ENCODE peak calls at places on chromosome 2, in four cellular contexts. P is HEK293T, D is K562, G is GM12878. O is an unnamed sample.

GRCh38 chr2:238173692-238174091 is 14.9 kb downstream of the ERFE start:
- DNase-seq in D (no peak), G (no peak), P (no peak), O (no peak)

GRCh38 chr2:191165190-191165643 is 14.4 kb upstream of the STAT4 start:
- DNase-seq in P (peak), D (peak), G (no peak), O (peak)

GRCh38 chr2:46960618-46961017 is 45.0 kb upstream of the MCFD2 start:
- DNase-seq in P (no peak), D (no peak), G (no peak), O (no peak)

GRCh38 chr2:192000196-192000990 is 153.5 kb upstream of the CAVIN2 start:
- DNase-seq in G (no peak), P (no peak), D (no peak), O (no peak)

GRCh38 chr2:217981084-217981730 is 21.6 kb downstream of the TNS1 start:
- DNase-seq in G (no peak), P (no peak), D (no peak), O (no peak)

GRCh38 chr2:40178971-40179370 is 272.9 kb downstream of the SLC8A1 start:
- DNase-seq in G (no peak), D (no peak), P (no peak), O (no peak)

GRCh38 chr2:105104208-105104731 is 66.4 kb downstream of the MRPS9 start:
- DNase-seq in P (no peak), D (no peak), G (no peak), O (no peak)

GRCh38 chr2:11006191-11006590 is 94.5 kb downstream of the KCNF1 start:
- DNase-seq in D (no peak), G (no peak), P (no peak), O (no peak)

GRCh38 chr2:45643095-45643494 is 8.4 kb upstream of the PRKCE start:
- DNase-seq in G (no peak), P (no peak), D (no peak), O (no peak)

GRCh38 chr2:121567957-121568409 is 37.3 kb downstream of the RNU4ATAC start:
- DNase-seq in P (no peak), G (no peak), D (no peak), O (peak)

GRCh38 chr2:12606472-12607000 is 110.2 kb upstream of the TRIB2 start:
- DNase-seq in P (no peak), G (no peak), D (no peak), O (peak)

GRCh38 chr2:46967990-46968647 is 52.5 kb upstream of the MCFD2 start:
- DNase-seq in G (no peak), P (no peak), D (peak), O (no peak)

GRCh38 chr2:11768940-11769339 is 22.5 kb downstream of the LPIN1 start:
- DNase-seq in D (no peak), G (no peak), P (no peak), O (no peak)

GRCh38 chr2:132439703-132440398 is 23.2 kb downstream of the GPR39 start:
- DNase-seq in D (no peak), P (no peak), G (no peak), O (peak)

GRCh38 chr2:194739217-194739616 is 917.8 kb upstream of the SLC39A10 start:
- DNase-seq in D (no peak), G (no peak), P (no peak), O (no peak)

GRCh38 chr2:48572797-48573196 is 42.8 kb downstream of the STON1 start:
- DNase-seq in P (peak), G (no peak), D (peak), O (peak)

GRCh38 chr2:224466315-224466714 is 64.4 kb upstream of the FAM124B start:
- DNase-seq in G (no peak), D (no peak), P (no peak), O (no peak)

GRCh38 chr2:42964444-42965081 is 172.2 kb upstream of the HAAO start:
- DNase-seq in D (no peak), G (no peak), P (no peak), O (no peak)

GRCh38 chr2:128753321-128753720 is 434.7 kb upstream of the HS6ST1 start:
- DNase-seq in P (no peak), G (no peak), D (no peak), O (no peak)

GRCh38 chr2:181444654-181445053 is 12.5 kb upstream of the ITGA4 start:
- DNase-seq in P (no peak), G (no peak), D (no peak), O (no peak)

GRCh38 chr2:44392338-44392943 is 30.7 kb downstream of the CAMKMT start:
- DNase-seq in P (peak), D (peak), G (no peak), O (peak)

GRCh38 chr2:10785260-10785659 is 27.3 kb downstream of the PDIA6 start:
- DNase-seq in D (no peak), G (no peak), P (no peak), O (no peak)

GRCh38 chr2:85761512-85761944 is 7.7 kb downstream of the ATOH8 start:
- DNase-seq in D (no peak), G (no peak), P (no peak), O (peak)

GRCh38 chr2:236633764-236634163 is 64.1 kb downstream of the ACKR3 start:
- DNase-seq in D (no peak), P (no peak), G (no peak), O (no peak)
- TF ChIP-seq FOXM1 in D (no peak), P (no peak), G (no peak), O (no peak)

DNA sequence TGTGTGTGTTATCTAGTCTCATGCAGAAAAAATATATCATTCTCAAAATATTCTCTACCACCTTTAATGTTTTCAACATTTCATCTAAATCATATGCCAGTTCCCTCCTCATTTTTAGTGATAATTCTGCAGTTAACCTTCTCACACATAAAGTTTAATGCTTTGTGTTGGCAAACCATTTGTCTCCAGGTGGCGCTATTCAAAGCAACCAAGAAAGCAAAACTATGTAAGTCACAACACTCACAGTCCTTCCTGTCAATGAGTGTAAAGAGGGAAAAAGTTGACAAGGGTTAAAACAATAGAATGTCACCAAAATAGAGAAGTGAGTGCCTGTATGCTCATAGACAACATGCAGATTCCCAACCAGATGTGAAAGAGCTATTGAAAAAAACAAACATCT is 961.6 kb upstream of the LRRTM1 start:
- DNase-seq in G (no peak), D (no peak), P (no peak), O (peak)
- TF ChIP-seq FOXM1 in G (no peak), D (no peak), P (no peak), O (no peak)

GRCh38 chr2:143264851-143265250 is 135.6 kb downstream of the ARHGAP15 start:
- DNase-seq in P (no peak), D (no peak), G (no peak), O (no peak)

GRCh38 chr2:143258126-143258892 is 129.1 kb downstream of the ARHGAP15 start:
- DNase-seq in D (no peak), G (no peak), P (no peak), O (no peak)

GRCh38 chr2:143261986-143262784 is 133.0 kb downstream of the ARHGAP15 start:
- DNase-seq in G (no peak), D (no peak), P (no peak), O (no peak)

GRCh38 chr2:143259368-143259958 is 130.2 kb downstream of the ARHGAP15 start:
- DNase-seq in G (peak), D (peak), P (peak), O (peak)

DNA sequence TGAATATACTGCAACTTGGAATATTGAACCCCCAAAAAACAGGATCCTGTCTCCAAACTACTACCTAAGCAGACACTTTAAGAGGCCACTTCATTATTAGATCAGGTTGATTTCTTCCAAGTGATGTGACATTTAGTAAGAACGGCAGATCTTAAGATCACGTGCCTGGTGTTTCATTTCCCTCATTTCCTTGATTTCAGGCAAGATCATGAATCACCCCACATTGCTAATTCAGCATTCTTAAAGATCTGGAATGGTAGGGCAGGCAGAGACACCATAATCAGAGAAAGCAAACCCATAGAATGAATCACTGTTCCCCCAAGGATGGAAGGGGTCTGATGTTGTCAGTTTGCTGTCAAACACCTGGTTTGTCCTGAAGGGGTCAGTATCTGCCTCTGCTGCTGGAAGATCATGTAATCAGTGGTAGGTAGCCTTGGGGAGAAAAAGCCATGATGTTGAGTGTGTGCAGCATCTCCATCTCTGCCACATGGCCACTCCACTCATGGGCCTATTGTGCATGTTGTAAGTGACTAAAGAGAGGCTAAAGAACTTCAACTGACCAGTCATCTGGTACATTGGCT is 133.9 kb downstream of the ARHGAP15 start:
- DNase-seq in P (no peak), D (no peak), G (no peak), O (no peak)
- TF ChIP-seq FOXM1 in P (no peak), D (no peak), G (no peak), O (no peak)

GRCh38 chr2:29273704-29274611 is 158.7 kb downstream of the CLIP4 start:
- DNase-seq in D (no peak), P (no peak), G (no peak), O (no peak)
- TF ChIP-seq FOXM1 in D (no peak), P (no peak), G (no peak), O (no peak)

DNA sequence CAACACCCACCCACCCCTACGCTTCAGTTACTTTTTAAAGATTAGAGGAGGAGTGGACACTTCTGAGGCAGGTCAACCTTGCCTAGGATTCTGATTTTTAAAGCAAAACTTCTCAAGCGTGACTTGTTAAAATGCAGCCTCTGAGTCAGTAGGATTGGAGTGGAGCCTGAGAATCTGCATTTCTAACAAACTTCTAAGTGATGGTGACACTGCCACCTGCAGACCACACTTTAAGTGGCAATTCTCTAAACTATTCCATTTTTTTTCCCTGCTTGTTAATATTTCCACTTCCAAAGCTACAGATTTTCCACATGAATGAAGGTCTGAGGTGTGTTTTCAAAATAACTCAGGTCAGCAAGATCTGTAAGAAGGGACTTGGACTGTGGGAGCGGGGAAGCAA is 171.1 kb upstream of the CCDC150 start:
- DNase-seq in P (no peak), D (no peak), G (no peak), O (no peak)
- TF ChIP-seq FOXM1 in P (no peak), D (no peak), G (no peak), O (no peak)

GRCh38 chr2:220533485-220533884 is 906.1 kb downstream of the SLC4A3 start:
- DNase-seq in P (peak), G (peak), D (peak), O (peak)
- TF ChIP-seq FOXM1 in P (no peak), G (no peak), D (no peak), O (no peak)

GRCh38 chr2:236872971-236873370 is 212.7 kb upstream of the COPS8 start:
- DNase-seq in D (no peak), G (no peak), P (no peak), O (no peak)
- TF ChIP-seq FOXM1 in D (no peak), G (no peak), P (no peak), O (no peak)

GRCh38 chr2:28392297-28393114 is at the start of gene FOSL2:
- DNase-seq in G (peak), P (peak), D (peak), O (peak)

GRCh38 chr2:28394997-28395333 is 2.3 kb downstream of the FOSL2 start:
- DNase-seq in P (no peak), D (no peak), G (no peak), O (no peak)

GRCh38 chr2:28391564-28392296 is 928 bp upstream of the FOSL2 start:
- DNase-seq in P (peak), G (no peak), D (peak), O (peak)

GRCh38 chr2:28394331-28394877 is 1.7 kb downstream of the FOSL2 start:
- DNase-seq in P (no peak), D (no peak), G (no peak), O (no peak)

GRCh38 chr2:28393115-28393836 is 618 bp downstream of the FOSL2 start:
- DNase-seq in D (peak), P (peak), G (no peak), O (no peak)
- TF ChIP-seq FOXM1 in D (no peak), P (no peak), G (no peak), O (no peak)